ENCODE peak calls at places on chromosomes 5 and 9, in six cellular contexts. J is nucleus accumbens; W is NCI-H2029; Q is activated CD4-positive, alpha-beta T cell treated with anti-CD3 and anti-CD28 coated beads for 24 hours; H is NCI-H146; K is HCEC 1CT. U is an unnamed sample.

GRCh38 chr9:128940946-128941755 is 6.3 kb downstream of the DOLK start:
- DNase-seq in W (no peak), J (no peak), K (no peak), Q (no peak), H (no peak), U (no peak)

GRCh38 chr5:56259002-56259511 is 25.9 kb upstream of the ANKRD55 start:
- DNase-seq in Q (no peak), W (no peak), K (peak; percentile 95), J (no peak), H (no peak), U (no peak)

GRCh38 chr9:84849049-84849448 is 179.5 kb downstream of the NTRK2 start:
- DNase-seq in K (no peak), H (no peak), W (no peak), Q (no peak), J (no peak), U (no peak)

GRCh38 chr9:32550046-32550608 is 2.0 kb upstream of the SMIM27 start:
- DNase-seq in K (peak; percentile 4), W (no peak), Q (no peak), H (no peak), J (no peak), U (no peak)

GRCh38 chr5:100909034-100909433 is 6.0 kb upstream of the ST8SIA4 start:
- DNase-seq in H (no peak), W (no peak), K (no peak), J (no peak), Q (no peak), U (no peak)

GRCh38 chr5:8097146-8097545 is 228.2 kb downstream of the MTRR start:
- DNase-seq in J (no peak), H (no peak), W (no peak), K (no peak), Q (no peak), U (no peak)

GRCh38 chr9:94164756-94165549 is 80.7 kb downstream of the PTPDC1 start:
- DNase-seq in W (no peak), K (no peak), Q (no peak), J (no peak), H (no peak), U (no peak)

GRCh38 chr5:56523779-56524178 is 290.6 kb upstream of the ANKRD55 start:
- DNase-seq in W (no peak), Q (no peak), H (no peak), J (no peak), K (no peak), U (no peak)

GRCh38 chr9:130159814-130160670 is 12.2 kb upstream of the NCS1 start:
- DNase-seq in K (no peak), J (no peak), W (no peak), H (peak; percentile 90), Q (no peak), U (no peak)

GRCh38 chr5:119582987-119583386 is 46.4 kb upstream of the FAM170A start:
- DNase-seq in W (no peak), J (no peak), Q (no peak), K (no peak), H (peak; percentile 0), U (no peak)

GRCh38 chr5:55694152-55694830 is 17.8 kb downstream of the SLC38A9 start:
- DNase-seq in W (peak; percentile 10), K (peak; percentile 35), Q (no peak), H (peak; percentile 42), J (no peak), U (no peak)

GRCh38 chr9:121331992-121332685 is 37.9 kb downstream of the STOM start:
- DNase-seq in J (no peak), H (no peak), Q (no peak), K (peak; percentile 61), W (no peak), U (no peak)

GRCh38 chr5:134512661-134512999 is 12.8 kb upstream of the JADE2 start:
- DNase-seq in Q (no peak), H (no peak), J (no peak), K (no peak), W (no peak), U (no peak)

GRCh38 chr9:134631881-134632280 is 9.7 kb upstream of the COL5A1 start:
- DNase-seq in J (no peak), Q (no peak), K (no peak), H (no peak), W (no peak), U (no peak)

GRCh38 chr9:114140850-114141249 is 14.5 kb upstream of the COL27A1 start:
- DNase-seq in W (no peak), J (no peak), Q (no peak), H (no peak), K (no peak), U (no peak)

GRCh38 chr9:89115426-89115825 is 63.2 kb downstream of the SHC3 start:
- DNase-seq in J (no peak), W (no peak), Q (no peak), H (no peak), K (no peak), U (no peak)

GRCh38 chr9:32928145-32928763 is 73.2 kb downstream of the APTX start:
- DNase-seq in H (no peak), J (no peak), Q (no peak), W (peak; percentile 7), K (no peak), U (no peak)

GRCh38 chr5:133406632-133407276 is 205.6 kb downstream of the FSTL4 start:
- DNase-seq in K (no peak), Q (no peak), W (no peak), H (no peak), J (no peak), U (no peak)

GRCh38 chr5:143402464-143403356 is 776 bp downstream of the NR3C1 start:
- DNase-seq in K (peak; percentile 56), J (peak; percentile 68), Q (peak; percentile 28), H (peak; percentile 61), W (peak; percentile 43), U (peak; percentile 35)

GRCh38 chr9:33132249-33132772 is 34.8 kb downstream of the B4GALT1 start:
- DNase-seq in J (no peak), W (no peak), K (peak; percentile 91), H (no peak), Q (no peak), U (no peak)

GRCh38 chr9:112012026-112012902 is 115.7 kb downstream of the UGCG start:
- DNase-seq in J (peak; percentile 9), W (peak; percentile 15), Q (no peak), H (no peak), K (peak; percentile 94), U (no peak)

GRCh38 chr9:35348109-35348508 is 141.8 kb upstream of the RUSC2 start:
- DNase-seq in W (no peak), K (no peak), H (no peak), J (no peak), Q (no peak), U (no peak)

U was measured in substantia nigra.